ENCODE peak calls at places on chromosomes 3 and 15, in seven cellular contexts. Q is H9, S is IMR-90, J is mesendoderm, W is neuronal stem cell, F is trophoblast cell, C is H1. A is an unnamed sample. For H3K4me1, the result is how much of the 10 kb centered on the place peaks cover.

GRCh38 chr3:115720988-115721387 is 97.7 kb downstream of the GAP43 start:
- DNase-seq in Q (no peak), S (no peak), J (no peak), W (no peak), F (no peak), C (no peak), A (no peak)

GRCh38 chr3:189871384-189871783 is 240.2 kb downstream of the TP63 start:
- DNase-seq in Q (no peak), S (no peak), J (no peak), W (no peak), F (no peak), C (no peak), A (no peak)

GRCh38 chr15:98729446-98730042 is 81.2 kb downstream of the IGF1R start:
- DNase-seq in Q (no peak), S (no peak), J (no peak), W (no peak), F (no peak), C (no peak), A (peak)

GRCh38 chr3:115363071-115363470 is 216.0 kb upstream of the ZBTB20 start:
- DNase-seq in Q (no peak), S (peak), J (no peak), W (no peak), F (no peak), C (no peak), A (peak)

GRCh38 chr15:75577401-75578205 is 1.5 kb downstream of the PTPN9 start:
- DNase-seq in Q (no peak), S (peak), J (no peak), W (peak), F (peak), C (no peak), A (peak)

GRCh38 chr15:90221251-90221900 is 12.4 kb downstream of the CIB1 start:
- DNase-seq in Q (peak), S (peak), J (peak), W (no peak), F (peak), C (peak), A (peak)

GRCh38 chr15:80153900-80154299 is 1.1 kb downstream of the FAH start:
- DNase-seq in Q (no peak), S (peak), J (no peak), W (no peak), F (no peak), C (no peak), A (peak)

GRCh38 chr3:121834079-121834730 is 655 bp downstream of the IQCB1 start:
- DNase-seq in Q (no peak), S (peak), J (no peak), W (no peak), F (no peak), C (no peak), A (no peak)

GRCh38 chr15:41490355-41490754 is 3.3 kb upstream of the ITPKA start:
- DNase-seq in Q (no peak), S (peak), J (no peak), W (no peak), F (peak), C (no peak), A (peak)

GRCh38 chr3:29370451-29371420 is 89.9 kb downstream of the RBMS3 start:
- DNase-seq in Q (no peak), S (no peak), J (no peak), W (no peak), F (no peak), C (no peak), A (no peak)

GRCh38 chr3:189830401-189830800 is 199.2 kb downstream of the TP63 start:
- DNase-seq in Q (no peak), S (no peak), J (no peak), W (no peak), F (no peak), C (no peak), A (no peak)

GRCh38 chr3:159860727-159861126 is 127.9 kb upstream of the IL12A start:
- DNase-seq in Q (no peak), S (no peak), J (no peak), W (no peak), F (no peak), C (no peak), A (peak)

GRCh38 chr3:143668924-143669790 is 179.1 kb downstream of the SLC9A9 start:
- DNase-seq in Q (no peak), S (no peak), J (no peak), W (no peak), F (no peak), C (no peak), A (peak)

GRCh38 chr15:85769182-85769900 is 25.4 kb downstream of the KLHL25 start:
- DNase-seq in Q (no peak), S (no peak), J (no peak), W (no peak), F (no peak), C (no peak), A (no peak)

GRCh38 chr3:152317956-152318355 is 49.2 kb downstream of the MBNL1 start:
- DNase-seq in Q (no peak), S (peak), J (no peak), W (no peak), F (no peak), C (no peak), A (peak)

GRCh38 chr3:112638327-112639020 is 2.5 kb downstream of the CCDC80 start:
- DNase-seq in Q (no peak), S (no peak), J (no peak), W (no peak), F (no peak), C (no peak), A (no peak)

GRCh38 chr15:82942691-82943090 is 9.8 kb downstream of the HOMER2 start:
- DNase-seq in Q (no peak), S (no peak), J (peak), W (no peak), F (peak), C (no peak), A (no peak)

GRCh38 chr15:32717290-32718081 is at the start of gene GREM1:
- DNase-seq in Q (peak), S (peak), J (peak), W (peak), F (no peak), C (no peak), A (peak)

GRCh38 chr15:85789496-85789875 is 5.2 kb downstream of the KLHL25 start:
- DNase-seq in Q (no peak), S (no peak), J (no peak), W (no peak), F (no peak), C (no peak), A (no peak)

GRCh38 chr15:52787123-52787503 is 3.0 kb downstream of the ONECUT1 start:
- DNase-seq in Q (peak), S (no peak), J (peak), W (no peak), F (no peak), C (no peak), A (no peak)

GRCh38 chr3:71011565-71012287 is 571.8 kb downstream of the FOXP1 start:
- DNase-seq in Q (no peak), S (peak), J (no peak), W (no peak), F (no peak), C (no peak), A (peak)

GRCh38 chr3:15768421-15769255 is 29.1 kb downstream of the ANKRD28 start:
- DNase-seq in Q (no peak), S (peak), J (peak), W (no peak), F (peak), C (no peak), A (peak)

GRCh38 chr15:75069301-75069925 is 46.0 kb downstream of the PPCDC start:
- DNase-seq in Q (no peak), S (no peak), J (no peak), W (no peak), F (no peak), C (no peak), A (no peak)

GRCh38 chr3:72896996-72897757 is 9.3 kb downstream of the GXYLT2 start:
- DNase-seq in Q (no peak), S (peak), J (peak), W (no peak), F (no peak), C (no peak), A (peak)

GRCh38 chr15:57897870-57898269 is 167.6 kb downstream of the ALDH1A2 start:
- DNase-seq in Q (no peak), S (no peak), J (no peak), W (no peak), F (no peak), C (no peak), A (no peak)

GRCh38 chr3:122577409-122578028 is at the start of gene PARP15:
- DNase-seq in Q (peak), S (no peak), J (peak), W (no peak), F (no peak), C (peak), A (peak)

GRCh38 chr3:45057557-45057956 is 31.5 kb downstream of the CLEC3B start:
- DNase-seq in Q (no peak), S (no peak), J (peak), W (no peak), F (no peak), C (no peak), A (no peak)

GRCh38 chr15:99749386-99749785 is 16.1 kb upstream of the LYSMD4 start:
- DNase-seq in Q (no peak), S (peak), J (no peak), W (no peak), F (no peak), C (no peak), A (no peak)

GRCh38 chr15:58190419-58190818 is 52.2 kb downstream of the AQP9 start:
- DNase-seq in Q (no peak), S (peak), J (no peak), W (no peak), F (no peak), C (no peak), A (no peak)

GRCh38 chr3:77373619-77374018 is 333.7 kb downstream of the ROBO2 start:
- DNase-seq in Q (peak), S (no peak), J (peak), W (no peak), F (no peak), C (no peak), A (no peak)

GRCh38 chr3:40996382-40996781 is 202.9 kb upstream of the CTNNB1 start:
- DNase-seq in Q (peak), S (no peak), J (peak), W (no peak), F (peak), C (no peak), A (peak)

GRCh38 chr15:82875411-82876003 is 66.1 kb downstream of the WHAMM start:
- DNase-seq in Q (no peak), S (peak), J (no peak), W (no peak), F (no peak), C (no peak), A (no peak)

GRCh38 chr3:144259267-144259666 is 287.6 kb downstream of the DIPK2A start:
- DNase-seq in Q (no peak), S (no peak), J (no peak), W (no peak), F (no peak), C (no peak), A (peak)

GRCh38 chr3:134810052-134810435 is 15.0 kb downstream of the EPHB1 start:
- DNase-seq in Q (peak), S (no peak), J (peak), W (no peak), F (peak), C (no peak), A (no peak)

GRCh38 chr3:174541708-174542107 is 317.4 kb upstream of the NAALADL2 start:
- DNase-seq in Q (no peak), S (peak), J (no peak), W (no peak), F (no peak), C (no peak), A (peak)

GRCh38 chr3:42493798-42494151 is 8.7 kb upstream of the VIPR1 start:
- DNase-seq in Q (peak), S (no peak), J (no peak), W (no peak), F (no peak), C (no peak), A (no peak)

DNA sequence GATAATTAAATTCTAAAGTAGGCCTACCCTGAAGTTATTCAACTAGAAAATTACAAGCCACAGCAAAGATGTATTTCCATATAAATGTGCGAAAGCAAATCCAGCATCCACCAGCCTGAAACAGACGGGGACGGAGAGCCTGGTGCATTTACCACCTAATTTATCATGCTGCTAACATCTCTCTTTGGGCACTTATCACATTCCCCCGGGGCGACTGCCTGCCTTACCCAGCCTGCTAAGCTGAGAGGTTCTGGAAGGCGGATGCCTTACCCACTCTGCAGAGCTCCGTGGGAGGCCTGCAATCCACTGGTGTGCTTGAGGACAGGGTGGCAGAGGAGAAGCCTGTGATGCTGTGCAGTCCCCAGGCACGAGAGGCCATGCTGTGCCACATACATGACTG is 25.6 kb downstream of the MGLL start:
- DNase-seq in Q (no peak), S (no peak), J (no peak), W (no peak), F (no peak), C (no peak), A (no peak)
- H3K4me1 ChIP-seq in Q (under half), S (under half), J (under half), W (under half), F (under half), C (under half), A (under half)

GRCh38 chr3:86738684-86739083 is 252.3 kb downstream of the VGLL3 start:
- DNase-seq in Q (no peak), S (no peak), J (no peak), W (no peak), F (no peak), C (no peak), A (no peak)
- H2AK5ac ChIP-seq in Q (no peak), S (no peak), J (no peak), W (no peak), F (no peak), C (no peak), A (no peak)

GRCh38 chr15:40097096-40097967 is 11.3 kb downstream of the BMF start:
- DNase-seq in Q (no peak), S (no peak), J (no peak), W (no peak), F (no peak), C (no peak), A (no peak)
- H3K4me1 ChIP-seq in Q (under half), S (half or more), J (under half), W (under half), F (half or more), C (under half), A (half or more)

DNA sequence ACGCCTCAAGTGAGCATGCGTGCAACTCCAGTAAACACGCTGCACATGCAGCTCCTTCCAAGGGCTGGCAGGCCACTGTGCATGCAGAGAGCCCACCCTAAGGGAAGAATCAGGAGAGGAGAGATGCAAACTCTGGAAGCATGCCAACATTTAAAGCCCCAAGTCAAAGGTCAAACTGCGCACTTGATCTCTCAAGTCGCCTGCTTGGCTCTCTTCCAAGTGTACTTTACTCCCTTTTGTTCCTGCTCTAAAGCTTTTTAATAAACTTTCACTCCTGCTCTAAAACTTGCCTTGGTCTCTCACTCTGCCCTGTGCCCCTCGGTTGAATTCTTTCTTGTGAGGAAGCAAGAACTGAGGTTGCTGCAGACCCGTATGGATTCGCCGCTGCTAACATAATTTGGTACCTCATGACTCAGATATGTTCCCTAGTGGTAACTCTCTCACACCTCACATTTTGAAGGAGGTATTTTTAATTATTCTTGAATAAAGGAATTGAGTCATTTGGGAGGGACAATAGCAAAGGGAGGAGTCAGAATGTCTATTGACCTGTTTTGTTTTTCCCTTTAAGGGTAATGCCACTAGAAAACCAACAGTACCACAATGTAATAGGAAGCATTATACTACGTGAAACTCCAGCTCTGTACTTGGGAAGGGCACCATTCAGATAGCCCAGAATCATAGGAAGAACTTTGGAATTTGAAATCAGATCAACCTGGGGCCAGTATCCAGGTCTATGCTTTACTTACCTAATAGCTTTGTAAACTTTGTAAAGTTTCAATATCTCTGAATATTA is 19.6 kb upstream of the DGKG start:
- DNase-seq in Q (no peak), S (no peak), J (no peak), W (no peak), F (no peak), C (no peak), A (no peak)
- H2AK5ac ChIP-seq in Q (no peak), S (no peak), J (no peak), W (no peak), F (no peak), C (no peak), A (no peak)

GRCh38 chr3:58035512-58035867 is 27.3 kb downstream of the FLNB start:
- DNase-seq in Q (no peak), S (no peak), J (no peak), W (no peak), F (no peak), C (no peak), A (no peak)
- H3K4me1 ChIP-seq in Q (under half), S (under half), J (under half), W (under half), F (under half), C (under half), A (under half)

A was measured in mesenchymal stem cell.